ENCODE peak calls at places on chromosomes 3 and 15, in seven cellular contexts. H is epithelial cell of esophagus, O is kidney epithelial cell, T is BJ, Q is right atrium auricular region, A is nephron progenitor cell, I is cardiac fibroblast. Z is an unnamed sample.

GRCh38 chr15:85707519-85708338 is 87.0 kb downstream of the KLHL25 start:
- DNase-seq in H (no peak), O (no peak), T (no peak), Q (no peak), A (no peak), I (peak), Z (no peak)

GRCh38 chr15:98069256-98069655 is 108.8 kb downstream of the ARRDC4 start:
- DNase-seq in H (peak), O (no peak), T (no peak), Q (no peak), A (no peak), I (no peak), Z (no peak)

GRCh38 chr15:97443101-97443500 is 517.4 kb upstream of the ARRDC4 start:
- DNase-seq in H (no peak), O (no peak), T (no peak), Q (no peak), A (no peak), I (no peak), Z (no peak)

GRCh38 chr15:74032046-74032445 is 37.5 kb downstream of the PML start:
- DNase-seq in H (no peak), O (no peak), T (no peak), Q (no peak), A (no peak), I (no peak), Z (no peak)

GRCh38 chr3:9398715-9399708 is 1.6 kb downstream of the SETD5 start:
- DNase-seq in H (peak), O (no peak), T (no peak), Q (no peak), A (no peak), I (peak), Z (no peak)

GRCh38 chr15:63112871-63113270 is 8.8 kb upstream of the LACTB start:
- DNase-seq in H (no peak), O (no peak), T (no peak), Q (no peak), A (no peak), I (peak), Z (no peak)

GRCh38 chr3:60301142-60301541 is 950.1 kb downstream of the FHIT start:
- DNase-seq in H (peak), O (no peak), T (no peak), Q (no peak), A (no peak), I (peak), Z (no peak)

GRCh38 chr3:122003112-122003511 is 18.9 kb downstream of the ILDR1 start:
- DNase-seq in H (no peak), O (no peak), T (no peak), Q (no peak), A (no peak), I (no peak), Z (no peak)

GRCh38 chr3:43180027-43180426 is 74.1 kb upstream of the POMGNT2 start:
- DNase-seq in H (peak), O (no peak), T (no peak), Q (no peak), A (no peak), I (peak), Z (no peak)

GRCh38 chr3:31311571-31311970 is 221.2 kb upstream of the STT3B start:
- DNase-seq in H (no peak), O (no peak), T (no peak), Q (no peak), A (no peak), I (no peak), Z (no peak)

GRCh38 chr15:42279234-42279723 is 6.0 kb upstream of the TMEM87A start:
- DNase-seq in H (no peak), O (no peak), T (no peak), Q (no peak), A (no peak), I (no peak), Z (no peak)

GRCh38 chr3:141385386-141386079 is 17.2 kb downstream of the ZBTB38 start:
- DNase-seq in H (no peak), O (no peak), T (no peak), Q (no peak), A (no peak), I (no peak), Z (no peak)

GRCh38 chr3:49351521-49352011 is 6.6 kb downstream of the GPX1 start:
- DNase-seq in H (peak), O (peak), T (peak), Q (no peak), A (no peak), I (peak), Z (peak)

GRCh38 chr3:18556001-18556408 is 130.9 kb upstream of the SATB1 start:
- DNase-seq in H (peak), O (no peak), T (no peak), Q (no peak), A (no peak), I (no peak), Z (no peak)

GRCh38 chr3:115436767-115437301 is 186.5 kb upstream of the GAP43 start:
- DNase-seq in H (peak), O (peak), T (peak), Q (no peak), A (no peak), I (peak), Z (peak)

GRCh38 chr3:12894629-12895028 is 53.3 kb upstream of the RPL32 start:
- DNase-seq in H (no peak), O (peak), T (no peak), Q (no peak), A (no peak), I (no peak), Z (no peak)

GRCh38 chr15:79615754-79616153 is 183.6 kb downstream of the MINAR1 start:
- DNase-seq in H (no peak), O (no peak), T (no peak), Q (no peak), A (no peak), I (no peak), Z (no peak)

GRCh38 chr3:48140284-48140683 is 47.9 kb downstream of the CDC25A start:
- DNase-seq in H (no peak), O (no peak), T (no peak), Q (no peak), A (no peak), I (no peak), Z (no peak)

GRCh38 chr3:47863391-47864128 is 60.6 kb downstream of the DHX30 start:
- DNase-seq in H (no peak), O (no peak), T (no peak), Q (no peak), A (no peak), I (no peak), Z (no peak)

GRCh38 chr3:126982125-126982521 is 792 bp upstream of the PLXNA1 start:
- DNase-seq in H (peak), O (no peak), T (no peak), Q (no peak), A (no peak), I (peak), Z (no peak)

GRCh38 chr15:77178421-77178820 is 107.5 kb upstream of the TSPAN3 start:
- DNase-seq in H (no peak), O (no peak), T (no peak), Q (no peak), A (no peak), I (no peak), Z (no peak)

GRCh38 chr3:1092771-1093170 is at the start of gene CNTN6:
- DNase-seq in H (no peak), O (peak), T (no peak), Q (no peak), A (peak), I (no peak), Z (no peak)

GRCh38 chr3:46405301-46406079 is 1.4 kb downstream of the CCR5AS start:
- DNase-seq in H (peak), O (no peak), T (no peak), Q (no peak), A (no peak), I (no peak), Z (no peak)

GRCh38 chr15:73165844-73166243 is 113.6 kb downstream of the NEO1 start:
- DNase-seq in H (peak), O (no peak), T (no peak), Q (no peak), A (no peak), I (no peak), Z (no peak)

GRCh38 chr15:77702211-77702957 is 69.7 kb upstream of the LINGO1 start:
- DNase-seq in H (peak), O (peak), T (no peak), Q (no peak), A (peak), I (peak), Z (no peak)

GRCh38 chr3:111351334-111351733 is 190.7 kb upstream of the CD96 start:
- DNase-seq in H (peak), O (no peak), T (no peak), Q (no peak), A (no peak), I (no peak), Z (no peak)

GRCh38 chr3:9409981-9410849 is 12.8 kb downstream of the SETD5 start:
- DNase-seq in H (peak), O (no peak), T (no peak), Q (no peak), A (no peak), I (no peak), Z (no peak)

GRCh38 chr15:20106026-20106425 is 435.6 kb downstream of the GOLGA6L6 start:
- DNase-seq in H (no peak), O (no peak), T (no peak), Q (no peak), A (no peak), I (no peak), Z (no peak)

GRCh38 chr3:64242435-64242834 is 17.2 kb upstream of the PRICKLE2 start:
- DNase-seq in H (no peak), O (peak), T (no peak), Q (no peak), A (no peak), I (no peak), Z (no peak)

GRCh38 chr15:77629070-77630030 is 3.4 kb downstream of the LINGO1 start:
- DNase-seq in H (no peak), O (no peak), T (no peak), Q (no peak), A (no peak), I (no peak), Z (no peak)

GRCh38 chr15:82709421-82710207 is at the start of gene AP3B2:
- DNase-seq in H (peak), O (peak), T (no peak), Q (peak), A (peak), I (peak), Z (peak)

GRCh38 chr3:136621628-136622027 is 130.6 kb downstream of the STAG1 start:
- DNase-seq in H (peak), O (no peak), T (peak), Q (no peak), A (no peak), I (peak), Z (no peak)

GRCh38 chr3:197737749-197738462 is 1.2 kb upstream of the RUBCN start:
- DNase-seq in H (no peak), O (no peak), T (no peak), Q (peak), A (no peak), I (no peak), Z (no peak)

DNA sequence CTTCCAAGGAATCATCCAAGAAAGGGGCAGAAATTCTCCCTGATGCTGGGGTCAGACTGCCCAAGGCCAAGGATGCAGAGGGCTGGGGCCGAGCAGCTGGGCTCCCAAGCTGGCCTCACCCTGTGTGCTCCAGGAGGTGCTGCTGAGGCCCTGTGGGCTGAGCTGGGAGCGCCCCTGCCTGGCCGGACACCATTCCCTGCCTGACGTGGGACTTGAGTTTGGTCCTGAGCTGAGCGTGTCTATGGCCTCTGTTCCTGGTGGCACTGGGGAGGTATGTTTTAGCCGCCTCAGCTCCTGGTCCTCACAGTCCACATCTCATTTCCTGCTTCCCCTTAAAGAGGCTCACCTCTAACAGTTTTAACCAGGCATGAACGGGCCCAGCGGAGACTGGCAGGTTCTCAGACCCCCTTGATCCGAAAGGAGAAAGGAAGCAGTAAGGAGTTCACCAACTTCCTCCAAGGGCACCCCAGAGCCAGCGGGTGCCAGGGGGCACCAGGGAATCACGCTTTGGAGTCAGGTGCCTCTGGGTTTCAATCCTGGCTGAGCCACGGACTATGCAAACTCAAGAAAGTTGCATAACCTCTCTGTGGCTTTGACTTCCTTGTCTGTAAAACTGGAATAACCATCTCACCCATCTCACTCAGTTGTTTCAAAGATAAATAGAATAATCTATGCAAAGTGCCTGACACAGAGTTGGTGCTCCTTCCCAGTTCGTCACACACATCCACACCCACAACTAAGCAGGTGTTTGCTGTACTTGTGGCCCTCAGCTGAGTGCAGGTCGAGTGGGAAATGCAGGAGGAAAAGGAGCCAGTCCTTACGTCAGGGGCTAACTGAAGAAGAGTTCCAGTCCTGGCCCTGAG is 48.6 kb downstream of the SLC12A8 start:
- DNase-seq in H (peak), O (no peak), T (no peak), Q (no peak), A (no peak), I (peak), Z (no peak)
- TF ChIP-seq CTCF in H (no peak), O (peak), T (peak), Q (no peak), A (no peak), I (peak), Z (peak)

GRCh38 chr15:65792130-65792987 is at the start of gene DENND4A:
- DNase-seq in H (peak), O (peak), T (peak), Q (peak), A (peak), I (peak), Z (peak)
- TF ChIP-seq CTCF in H (no peak), O (no peak), T (no peak), Q (no peak), A (no peak), I (no peak), Z (no peak)

DNA sequence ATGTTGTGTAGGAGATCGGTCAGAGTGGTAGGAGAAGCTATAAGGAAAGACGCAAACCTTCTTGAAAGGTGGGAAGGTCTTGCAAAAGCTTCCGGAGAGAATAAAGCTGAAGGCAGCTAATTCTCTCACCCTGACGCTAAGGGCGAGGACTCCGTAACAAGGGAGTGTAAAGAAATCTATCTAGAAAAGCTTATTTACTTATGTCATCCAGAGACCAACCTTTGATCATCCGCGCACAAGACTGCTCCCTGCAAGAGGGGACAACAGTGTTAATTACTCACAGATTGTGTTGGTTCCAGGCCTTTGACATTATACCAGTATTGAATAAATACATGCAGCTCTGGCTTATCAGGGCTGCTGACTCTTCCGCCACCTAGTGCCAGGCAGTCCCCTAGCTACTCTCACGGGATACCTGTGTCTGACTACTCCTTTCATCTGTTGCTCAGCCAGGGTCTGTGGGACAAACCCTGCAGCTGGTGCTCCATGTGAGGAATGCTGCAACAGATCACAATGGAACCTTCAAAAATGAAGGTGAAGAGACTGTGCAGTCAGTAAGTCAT is 211.7 kb downstream of the DTWD1 start:
- DNase-seq in H (peak), O (no peak), T (no peak), Q (no peak), A (peak), I (peak), Z (no peak)
- TF ChIP-seq CTCF in H (peak), O (peak), T (peak), Q (no peak), A (peak), I (no peak), Z (peak)

DNA sequence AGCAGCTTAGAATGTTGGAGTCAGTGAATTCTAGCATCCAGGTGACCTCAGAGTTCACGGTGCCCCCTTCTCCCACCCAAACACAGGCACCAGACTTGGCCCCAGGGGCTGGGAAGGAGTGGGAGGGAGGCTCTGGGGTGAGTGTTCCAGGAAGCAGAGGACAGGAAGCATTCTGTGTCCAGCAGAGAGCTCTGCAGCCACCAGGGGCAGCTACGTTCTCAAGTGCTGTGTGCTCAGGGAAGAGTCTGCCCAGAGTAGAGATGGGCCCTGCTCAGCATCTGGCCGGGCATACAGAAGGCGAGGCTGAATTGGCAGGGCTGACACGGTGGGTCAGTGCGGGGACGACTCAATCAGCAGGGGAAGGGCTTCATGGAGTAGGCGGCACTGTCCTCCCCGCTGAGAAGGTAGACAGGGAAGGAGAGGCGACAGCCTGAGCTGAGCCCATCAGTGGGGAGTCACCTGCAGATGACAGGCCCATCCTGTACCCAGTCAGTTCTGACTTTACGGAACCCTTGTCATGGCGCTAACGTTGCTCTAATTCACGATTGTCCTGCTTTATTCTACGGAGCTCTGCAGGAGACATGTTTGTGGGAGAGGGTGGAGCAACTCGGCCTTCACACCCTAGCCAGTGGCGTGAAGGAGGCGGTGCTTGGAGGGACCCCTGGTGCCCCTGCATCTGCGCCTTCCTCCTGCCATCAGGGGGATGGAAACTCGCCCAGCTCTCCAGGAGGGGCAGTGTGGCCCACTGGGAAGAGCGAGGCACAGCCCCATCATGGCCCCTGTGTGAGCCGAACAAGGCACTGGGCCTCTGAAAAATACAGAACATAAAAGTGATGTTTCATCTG is 82.1 kb downstream of the C3orf70 start:
- DNase-seq in H (peak), O (no peak), T (no peak), Q (no peak), A (peak), I (peak), Z (no peak)
- TF ChIP-seq CTCF in H (peak), O (peak), T (peak), Q (no peak), A (peak), I (peak), Z (peak)

GRCh38 chr3:194315965-194316361 is 35.2 kb downstream of the CPN2 start:
- DNase-seq in H (peak), O (no peak), T (no peak), Q (peak), A (no peak), I (peak), Z (no peak)
- TF ChIP-seq CTCF in H (no peak), O (no peak), T (no peak), Q (no peak), A (no peak), I (no peak), Z (no peak)

GRCh38 chr3:156816794-156817741 is 9.1 kb upstream of the LEKR1 start:
- DNase-seq in H (peak), O (no peak), T (peak), Q (peak), A (peak), I (peak), Z (peak)
- TF ChIP-seq CTCF in H (no peak), O (peak), T (no peak), Q (no peak), A (no peak), I (no peak), Z (peak)

DNA sequence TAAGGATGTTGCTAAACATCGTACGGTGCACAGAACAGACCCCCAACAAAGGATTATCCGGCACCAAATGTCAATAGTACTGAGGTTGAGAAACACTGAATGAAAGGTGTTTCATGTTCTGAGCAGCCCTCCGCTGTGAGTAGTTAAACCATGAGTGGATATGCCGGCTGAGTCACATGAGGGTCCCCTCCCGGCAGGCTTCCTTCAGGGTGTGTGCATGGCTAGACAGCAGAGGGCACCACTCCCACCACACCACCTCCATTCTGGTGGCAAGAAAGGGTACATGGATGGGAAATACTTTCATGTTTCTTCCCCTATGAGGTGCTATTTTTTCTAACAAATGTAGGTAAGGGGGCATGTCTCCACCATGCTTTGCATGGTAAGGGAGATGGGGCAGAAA is 128.3 kb upstream of the SEMA6D start:
- DNase-seq in H (no peak), O (no peak), T (no peak), Q (no peak), A (no peak), I (no peak), Z (no peak)
- TF ChIP-seq CTCF in H (no peak), O (no peak), T (no peak), Q (no peak), A (no peak), I (no peak), Z (no peak)

GRCh38 chr3:158572766-158573060 is 1.7 kb downstream of the MLF1 start:
- DNase-seq in H (no peak), O (no peak), T (no peak), Q (no peak), A (no peak), I (no peak), Z (no peak)

GRCh38 chr3:158571969-158572765 is 1.2 kb downstream of the MLF1 start:
- DNase-seq in H (no peak), O (no peak), T (no peak), Q (no peak), A (no peak), I (no peak), Z (no peak)

GRCh38 chr3:158574646-158575045 is 3.7 kb downstream of the MLF1 start:
- DNase-seq in H (no peak), O (no peak), T (no peak), Q (no peak), A (no peak), I (no peak), Z (no peak)

GRCh38 chr3:158570999-158571702 is at the start of gene MLF1:
- DNase-seq in H (peak), O (peak), T (peak), Q (peak), A (peak), I (peak), Z (peak)

GRCh38 chr3:158573714-158574113 is 2.7 kb downstream of the MLF1 start:
- DNase-seq in H (no peak), O (no peak), T (no peak), Q (no peak), A (no peak), I (peak), Z (no peak)
- TF ChIP-seq CTCF in H (no peak), O (no peak), T (no peak), Q (no peak), A (no peak), I (no peak), Z (no peak)